ENCODE peak calls at places on chromosomes 3 and 15, in seven cellular contexts. X, T, D, V, O, G and C are unnamed samples.

GRCh38 chr15:81054236-81054635 is 53.5 kb downstream of the TLNRD1 start:
- DNase-seq in X (no peak), T (no peak), D (no peak), V (no peak), O (no peak), G (no peak), C (no peak)

GRCh38 chr15:67746022-67746421 is 79.3 kb upstream of the SKOR1 start:
- DNase-seq in X (no peak), T (no peak), D (no peak), V (no peak), O (no peak), G (no peak), C (no peak)

GRCh38 chr3:35408882-35409281 is 230.4 kb upstream of the ARPP21 start:
- DNase-seq in X (no peak), T (no peak), D (no peak), V (no peak), O (no peak), G (no peak), C (no peak)

GRCh38 chr15:91116379-91117067 is 16.5 kb downstream of the SV2B start:
- DNase-seq in X (no peak), T (no peak), D (no peak), V (no peak), O (no peak), G (no peak), C (no peak)

GRCh38 chr3:45881031-45882022 is 5.0 kb upstream of the CCR9 start:
- DNase-seq in X (peak), T (peak), D (no peak), V (no peak), O (peak), G (no peak), C (no peak)

GRCh38 chr3:147421184-147421912 is 12.2 kb downstream of the ZIC1 start:
- DNase-seq in X (no peak), T (no peak), D (no peak), V (peak), O (no peak), G (no peak), C (no peak)

GRCh38 chr3:43291546-43291945 is 5.2 kb downstream of the SNRK start:
- DNase-seq in X (no peak), T (no peak), D (no peak), V (no peak), O (no peak), G (no peak), C (no peak)

GRCh38 chr3:173096994-173097785 is 43.8 kb downstream of the SPATA16 start:
- DNase-seq in X (no peak), T (no peak), D (no peak), V (no peak), O (no peak), G (no peak), C (no peak)

GRCh38 chr3:169133178-169134161 is 530.0 kb downstream of the MECOM start:
- DNase-seq in X (no peak), T (no peak), D (no peak), V (no peak), O (no peak), G (no peak), C (no peak)

GRCh38 chr3:158167737-158168469 is 58.0 kb downstream of the RSRC1 start:
- DNase-seq in X (peak), T (no peak), D (no peak), V (no peak), O (no peak), G (no peak), C (no peak)

GRCh38 chr3:104989878-104990277 is 376.8 kb upstream of the ALCAM start:
- DNase-seq in X (no peak), T (no peak), D (no peak), V (no peak), O (no peak), G (no peak), C (no peak)

GRCh38 chr15:49154799-49155109 is 645 bp downstream of the COPS2 start:
- DNase-seq in X (no peak), T (no peak), D (no peak), V (no peak), O (no peak), G (no peak), C (no peak)

GRCh38 chr15:63638828-63639227 is 41.6 kb downstream of the FBXL22 start:
- DNase-seq in X (peak), T (no peak), D (no peak), V (no peak), O (no peak), G (no peak), C (no peak)

GRCh38 chr3:161345023-161345422 is 26.3 kb downstream of the SPTSSB start:
- DNase-seq in X (no peak), T (no peak), D (no peak), V (no peak), O (no peak), G (no peak), C (no peak)

GRCh38 chr15:69081310-69082004 is 67.0 kb downstream of the NOX5 start:
- DNase-seq in X (no peak), T (no peak), D (peak), V (no peak), O (no peak), G (no peak), C (no peak)

GRCh38 chr3:197789309-197789708 is 1.7 kb upstream of the LRCH3 start:
- DNase-seq in X (no peak), T (no peak), D (no peak), V (no peak), O (no peak), G (no peak), C (no peak)

GRCh38 chr15:90838544-90838943 is 29.8 kb upstream of the FURIN start:
- DNase-seq in X (peak), T (no peak), D (no peak), V (no peak), O (no peak), G (no peak), C (no peak)

GRCh38 chr15:24954783-24955548 is at the start of the genes SNRPN and SNURF:
- DNase-seq in X (peak), T (peak), D (peak), V (peak), O (peak), G (no peak), C (no peak)

GRCh38 chr3:126356373-126357298 is 572 bp downstream of the KLF15 start:
- DNase-seq in X (peak), T (no peak), D (peak), V (peak), O (peak), G (no peak), C (peak)

GRCh38 chr3:16600771-16601538 is 4.3 kb downstream of the DAZL start:
- DNase-seq in X (peak), T (peak), D (peak), V (peak), O (peak), G (no peak), C (peak)

GRCh38 chr3:151726016-151726415 is 7.7 kb upstream of the AADACL2 start:
- DNase-seq in X (no peak), T (no peak), D (no peak), V (no peak), O (no peak), G (no peak), C (no peak)

GRCh38 chr3:117681619-117682018 is 972.0 kb downstream of the TUSC7 start:
- DNase-seq in X (no peak), T (no peak), D (no peak), V (no peak), O (no peak), G (no peak), C (no peak)

GRCh38 chr3:52198643-52199608 is 966 bp downstream of the ALAS1 start:
- DNase-seq in X (no peak), T (no peak), D (no peak), V (no peak), O (no peak), G (no peak), C (peak)

GRCh38 chr15:89358755-89359439 is 24.3 kb upstream of the POLG start:
- DNase-seq in X (peak), T (peak), D (peak), V (peak), O (peak), G (no peak), C (peak)

GRCh38 chr3:150142936-150143335 is 172.2 kb upstream of the PFN2 start:
- DNase-seq in X (no peak), T (no peak), D (no peak), V (no peak), O (no peak), G (no peak), C (no peak)

GRCh38 chr3:15405448-15406050 is 21.8 kb downstream of the METTL6 start:
- DNase-seq in X (peak), T (no peak), D (no peak), V (peak), O (no peak), G (no peak), C (peak)

GRCh38 chr3:168165390-168166269 is 69.9 kb upstream of the GOLIM4 start:
- DNase-seq in X (peak), T (no peak), D (peak), V (peak), O (no peak), G (no peak), C (peak)

GRCh38 chr15:73950479-73951043 is 24.3 kb downstream of the LOXL1 start:
- DNase-seq in X (no peak), T (no peak), D (no peak), V (no peak), O (no peak), G (no peak), C (no peak)

GRCh38 chr3:140223631-140224030 is 288.6 kb downstream of the CLSTN2 start:
- DNase-seq in X (no peak), T (no peak), D (no peak), V (no peak), O (no peak), G (no peak), C (no peak)

GRCh38 chr3:181008796-181009195 is 19.3 kb upstream of the DNAJC19 start:
- DNase-seq in X (no peak), T (no peak), D (no peak), V (no peak), O (no peak), G (no peak), C (no peak)

GRCh38 chr15:65937476-65937875 is 68.2 kb downstream of the RAB11A start:
- DNase-seq in X (no peak), T (no peak), D (no peak), V (no peak), O (no peak), G (no peak), C (no peak)

GRCh38 chr3:39260957-39261356 is 18.9 kb downstream of the CX3CR1 start:
- DNase-seq in X (peak), T (no peak), D (peak), V (peak), O (peak), G (no peak), C (peak)

GRCh38 chr3:114848087-114848486 is 299.0 kb downstream of the ZBTB20 start:
- DNase-seq in X (no peak), T (no peak), D (no peak), V (no peak), O (no peak), G (no peak), C (no peak)

GRCh38 chr15:98955331-98955730 is 52.3 kb downstream of the PGPEP1L start:
- DNase-seq in X (no peak), T (no peak), D (peak), V (no peak), O (no peak), G (no peak), C (no peak)

GRCh38 chr3:187987919-187988318 is 166.0 kb upstream of the LPP start:
- DNase-seq in X (peak), T (peak), D (no peak), V (no peak), O (peak), G (no peak), C (no peak)

GRCh38 chr3:31132132-31132769 is 237.8 kb upstream of the GADL1 start:
- DNase-seq in X (no peak), T (no peak), D (no peak), V (peak), O (no peak), G (no peak), C (peak)

GRCh38 chr3:145865329-145865904 is 295.6 kb downstream of the PLOD2 start:
- DNase-seq in X (no peak), T (no peak), D (no peak), V (no peak), O (no peak), G (no peak), C (no peak)

GRCh38 chr3:152998554-152998953 is 163.5 kb upstream of the RAP2B start:
- DNase-seq in X (no peak), T (no peak), D (no peak), V (no peak), O (no peak), G (no peak), C (no peak)